ENCODE peak calls at places on chromosomes 1 and 21, in five cellular contexts. A, J, T, G and L are unnamed samples. For H3K27me3, the result is how much of the 10 kb centered on the place peaks cover.

GRCh38 chr1:218658899-218659298 is 313.8 kb downstream of the TGFB2 start:
- DNase-seq in A (no peak), T (no peak), J (no peak), G (no peak), L (no peak)

GRCh38 chr1:168369655-168370054 is 89.0 kb downstream of the TBX19 start:
- DNase-seq in G (no peak), J (no peak), T (no peak), A (peak), L (no peak)

GRCh38 chr1:64366821-64367220 is 103.1 kb upstream of the CACHD1 start:
- DNase-seq in G (no peak), A (no peak), T (no peak), J (no peak), L (no peak)

GRCh38 chr1:57674803-57675202 is 250.9 kb upstream of the DAB1 start:
- DNase-seq in T (no peak), J (no peak), A (no peak), G (no peak), L (no peak)

GRCh38 chr1:44849575-44850132 is 6.6 kb upstream of the PTCH2 start:
- DNase-seq in J (no peak), A (no peak), G (no peak), T (no peak), L (no peak)

GRCh38 chr1:61742620-61743431 is 546 bp downstream of the PATJ start:
- DNase-seq in J (peak), G (peak), A (peak), T (peak), L (peak)

GRCh38 chr1:208541225-208541855 is 297.2 kb upstream of the PLXNA2 start:
- DNase-seq in A (no peak), J (no peak), T (no peak), G (no peak), L (no peak)

GRCh38 chr1:2136386-2136821 is 58.2 kb downstream of the FAAP20 start:
- DNase-seq in G (no peak), T (no peak), J (no peak), A (no peak), L (no peak)

GRCh38 chr21:16086936-16087335 is 357.2 kb downstream of the USP25 start:
- DNase-seq in G (no peak), T (no peak), A (no peak), J (peak), L (no peak)

GRCh38 chr1:18199462-18199861 is 91.9 kb downstream of the IGSF21 start:
- DNase-seq in G (no peak), J (no peak), T (no peak), A (peak), L (no peak)

GRCh38 chr1:40014253-40014706 is 26.2 kb upstream of the CAP1 start:
- DNase-seq in J (no peak), A (no peak), T (no peak), G (no peak), L (peak)

GRCh38 chr1:25468037-25468436 is 37.3 kb downstream of the MACO1 start:
- DNase-seq in A (no peak), G (no peak), J (peak), T (no peak), L (no peak)

GRCh38 chr1:41774486-41774990 is 144.2 kb downstream of the HIVEP3 start:
- DNase-seq in G (no peak), J (no peak), A (no peak), T (no peak), L (no peak)

GRCh38 chr1:78649628-78650027 is at the start of gene IFI44:
- DNase-seq in J (peak), G (peak), T (peak), A (no peak), L (peak)

GRCh38 chr1:32364836-32365235 is 2.5 kb downstream of the TSSK3 start:
- DNase-seq in A (no peak), G (no peak), T (no peak), J (no peak), L (no peak)

GRCh38 chr1:228417471-228418203 is 976 bp upstream of the TRIM17 start:
- DNase-seq in G (no peak), T (no peak), A (no peak), J (no peak), L (no peak)

GRCh38 chr1:167499106-167499505 is 19.2 kb downstream of the CD247 start:
- DNase-seq in J (no peak), G (no peak), A (no peak), T (no peak), L (no peak)

GRCh38 chr21:27134513-27134912 is 167.6 kb upstream of the ADAMTS5 start:
- DNase-seq in A (no peak), J (no peak), G (no peak), T (no peak), L (no peak)

GRCh38 chr1:31372961-31373896 is at the start of gene FABP3:
- DNase-seq in J (peak), A (peak), G (peak), T (peak), L (peak)

GRCh38 chr1:25695991-25696330 is 79.4 kb downstream of the MAN1C1 start:
- DNase-seq in A (no peak), G (peak), J (no peak), T (no peak), L (no peak)

GRCh38 chr1:64864018-64864945 is 102.1 kb downstream of the JAK1 start:
- DNase-seq in J (no peak), T (peak), G (peak), A (no peak), L (peak)

GRCh38 chr1:23889074-23889473 is 21.0 kb upstream of the FUCA1 start:
- DNase-seq in T (no peak), G (no peak), J (no peak), A (no peak), L (peak)

GRCh38 chr1:80217377-80217986 is 1211.0 kb upstream of the ADGRL4 start:
- DNase-seq in J (peak), A (peak), G (no peak), T (no peak), L (no peak)

GRCh38 chr1:229410370-229410691 is 23.6 kb downstream of the ACTA1 start:
- DNase-seq in T (no peak), G (no peak), A (no peak), J (no peak), L (no peak)

GRCh38 chr1:119141020-119141424 is 569 bp upstream of the WARS2 start:
- DNase-seq in A (peak), T (peak), G (peak), J (no peak), L (peak)

GRCh38 chr1:156476501-156477298 is 23.9 kb downstream of the MEF2D start:
- DNase-seq in G (peak), J (no peak), T (no peak), A (no peak), L (no peak)

GRCh38 chr1:214637722-214638473 is 34.9 kb downstream of the CENPF start:
- DNase-seq in J (peak), A (no peak), G (no peak), T (peak), L (no peak)

GRCh38 chr21:42113926-42114409 is 42.9 kb downstream of the UMODL1 start:
- DNase-seq in A (no peak), J (no peak), T (no peak), G (no peak), L (no peak)

GRCh38 chr1:227950735-227951224 is 3.0 kb upstream of the WNT9A start:
- DNase-seq in J (no peak), A (no peak), T (no peak), G (no peak), L (no peak)

GRCh38 chr1:183356534-183357182 is 61.5 kb downstream of the NMNAT2 start:
- DNase-seq in J (no peak), G (no peak), T (no peak), A (no peak), L (no peak)

GRCh38 chr21:29466532-29466931 is 167.8 kb downstream of the BACH1 start:
- DNase-seq in J (no peak), T (no peak), A (no peak), G (no peak), L (no peak)

GRCh38 chr1:167996266-167996665 is 59.4 kb upstream of the MPC2 start:
- DNase-seq in A (no peak), G (no peak), T (no peak), J (no peak), L (peak)

GRCh38 chr21:44694776-44695175 is 2.2 kb upstream of the KRTAP10-12 start:
- DNase-seq in A (no peak), T (no peak), G (no peak), J (no peak), L (no peak)
- H3K27me3 ChIP-seq in A (under half), T (half or more), G (under half), J (under half), L (under half)

GRCh38 chr1:6601049-6601864 is 1.4 kb downstream of the KLHL21 start:
- DNase-seq in T (peak), A (no peak), J (peak), G (peak), L (peak)
- TF ChIP-seq CTCF in T (no peak), A (peak), J (no peak), G (no peak), L (no peak)

GRCh38 chr1:56309065-56309464 is 270.3 kb downstream of the PLPP3 start:
- DNase-seq in J (no peak), T (no peak), A (no peak), G (no peak), L (no peak)
- H3K4me3 ChIP-seq in J (no peak), T (no peak), A (no peak), G (no peak), L (no peak)

GRCh38 chr21:44712203-44713028 is 1.0 kb upstream of the TSPEAR start:
- DNase-seq in G (no peak), A (peak), T (no peak), J (no peak), L (no peak)
- H3K27me3 ChIP-seq in G (under half), A (under half), T (half or more), J (half or more), L (under half)

DNA sequence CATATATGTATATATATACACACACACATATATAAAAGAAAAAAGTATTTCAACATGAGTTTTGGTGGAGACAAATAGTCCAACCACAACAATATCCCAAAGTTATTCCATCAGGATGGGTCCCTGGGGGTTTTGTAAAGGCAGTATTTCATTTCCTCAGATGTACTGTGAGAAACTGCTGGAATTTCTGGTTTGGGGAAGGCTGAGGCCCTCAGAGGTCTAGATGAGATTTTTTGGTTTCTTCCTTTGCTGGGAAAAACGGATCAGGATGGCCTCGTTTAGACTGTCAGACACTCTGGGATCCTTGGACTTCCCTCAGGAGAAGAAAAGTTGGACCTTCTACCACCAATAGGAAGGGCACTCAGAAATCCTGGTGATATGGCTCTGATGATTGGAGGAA is 36.5 kb upstream of the TENT5B start:
- DNase-seq in T (no peak), A (no peak), J (no peak), G (no peak), L (no peak)
- TF ChIP-seq CTCF in T (no peak), A (no peak), J (no peak), G (no peak), L (no peak)

GRCh38 chr1:22451702-22452400 is at the start of gene ZBTB40:
- DNase-seq in G (peak), A (peak), J (peak), T (peak), L (peak)
- H3K4me3 ChIP-seq in G (peak), A (peak), J (peak), T (peak), L (peak)

DNA sequence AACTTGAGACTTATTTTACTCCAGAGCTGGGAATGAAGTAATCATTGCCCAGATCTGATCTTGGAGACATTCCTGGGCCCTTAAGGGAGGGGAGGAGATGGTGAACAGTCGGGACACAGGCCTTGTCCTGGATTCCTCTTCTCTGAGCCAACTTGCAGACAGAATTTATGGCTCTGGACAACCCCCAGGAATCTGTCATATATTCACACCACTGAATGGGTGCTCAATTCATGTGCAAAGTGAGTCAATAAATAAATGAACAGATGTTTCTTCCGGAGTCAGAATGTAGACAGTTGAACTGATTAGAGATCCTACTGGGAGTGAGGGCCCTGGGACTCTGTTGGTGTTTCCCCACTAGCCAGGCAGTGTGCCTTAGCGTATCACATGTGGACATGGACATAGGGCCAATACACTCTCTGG is 2.6 kb downstream of the TUFT1 start:
- DNase-seq in T (no peak), G (no peak), A (no peak), J (no peak), L (no peak)
- H3K27me3 ChIP-seq in T (under half), G (under half), A (under half), J (under half), L (under half)

DNA sequence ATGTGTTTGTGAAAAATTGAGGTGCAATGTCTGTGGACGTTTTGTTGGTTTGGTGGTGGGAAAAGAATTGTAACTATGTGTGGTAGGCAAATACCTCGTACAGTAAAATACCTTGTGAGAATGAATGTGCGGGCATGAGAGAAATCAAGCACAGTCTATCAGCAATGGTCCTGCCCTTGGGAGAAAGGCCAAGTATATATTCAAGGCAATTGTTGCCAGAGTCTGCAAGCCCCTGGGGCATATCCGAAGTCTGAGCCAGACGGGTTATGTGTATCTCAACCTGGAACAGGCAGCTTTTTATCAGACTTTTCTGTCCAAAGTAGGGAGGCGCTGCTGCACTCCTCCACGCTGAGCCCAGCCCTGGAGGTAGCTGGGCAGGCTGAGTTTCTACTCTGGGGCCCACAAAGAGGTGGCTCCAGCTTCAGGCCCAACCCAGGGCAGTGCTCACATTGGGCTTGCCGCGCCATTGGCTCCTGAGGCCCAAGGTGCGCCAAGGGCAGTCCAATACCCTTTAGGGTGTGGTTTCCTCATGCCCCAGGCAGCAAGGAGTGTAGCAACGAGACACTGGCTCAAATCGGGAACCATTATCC is 9.4 kb upstream of the GNL2 start:
- DNase-seq in G (no peak), T (no peak), A (no peak), J (no peak), L (no peak)
- TF ChIP-seq CTCF in G (no peak), T (no peak), A (no peak), J (no peak), L (no peak)

GRCh38 chr1:205319081-205320018 is 2.2 kb downstream of the NUAK2 start:
- DNase-seq in A (no peak), G (peak), J (no peak), T (peak), L (no peak)
- H3K4me3 ChIP-seq in A (no peak), G (peak), J (no peak), T (peak), L (no peak)